ENCODE peak calls at places on chromosomes 6 and 20, in ten cellular contexts. One of them, this sample, is unnamed.

GRCh38 chr6:155347800-155348199 is 33.5 kb upstream of the TFB1M start:
- DNase-seq in WTC11: no peak
- DNase-seq in neural progenitor cell: no peak
- DNase-seq in HCT116: no peak
- DNase-seq in stomach: no peak
- DNase-seq in A549: no peak
- DNase-seq in GM13977: no peak
- DNase-seq in GM20000: no peak
- DNase-seq in mesothelial cell of epicardium: no peak
- DNase-seq in psoas muscle: no peak
- DNase-seq in this sample: no peak

GRCh38 chr6:141110486-141110885 is 1022.2 kb upstream of the GJE1 start:
- DNase-seq in A549: no peak
- DNase-seq in GM20000: no peak
- DNase-seq in mesothelial cell of epicardium: no peak
- DNase-seq in WTC11: no peak
- DNase-seq in psoas muscle: no peak
- DNase-seq in HCT116: no peak
- DNase-seq in neural progenitor cell: no peak
- DNase-seq in stomach: no peak
- DNase-seq in GM13977: no peak
- DNase-seq in this sample: no peak

GRCh38 chr6:64054870-64055269 is 419.3 kb downstream of the PHF3 start:
- DNase-seq in GM13977: no peak
- DNase-seq in psoas muscle: no peak
- DNase-seq in GM20000: no peak
- DNase-seq in HCT116: no peak
- DNase-seq in stomach: no peak
- DNase-seq in neural progenitor cell: no peak
- DNase-seq in mesothelial cell of epicardium: no peak
- DNase-seq in A549: no peak
- DNase-seq in WTC11: no peak
- DNase-seq in this sample: no peak

GRCh38 chr6:118100763-118101162 is 193.7 kb downstream of the SLC35F1 start:
- DNase-seq in stomach: no peak
- DNase-seq in psoas muscle: no peak
- DNase-seq in A549: no peak
- DNase-seq in HCT116: no peak
- DNase-seq in GM13977: no peak
- DNase-seq in mesothelial cell of epicardium: no peak
- DNase-seq in GM20000: no peak
- DNase-seq in WTC11: no peak
- DNase-seq in neural progenitor cell: no peak
- DNase-seq in this sample: no peak

GRCh38 chr6:106520711-106521367 is 108.5 kb downstream of the RTN4IP1 start:
- DNase-seq in neural progenitor cell: no peak
- DNase-seq in HCT116: no peak
- DNase-seq in WTC11: no peak
- DNase-seq in GM13977: peak
- DNase-seq in mesothelial cell of epicardium: no peak
- DNase-seq in A549: no peak
- DNase-seq in GM20000: peak
- DNase-seq in stomach: peak
- DNase-seq in psoas muscle: no peak
- DNase-seq in this sample: peak

GRCh38 chr6:42720739-42721138 is 1.7 kb downstream of the PRPH2 start:
- DNase-seq in GM20000: no peak
- DNase-seq in GM13977: no peak
- DNase-seq in A549: no peak
- DNase-seq in mesothelial cell of epicardium: no peak
- DNase-seq in HCT116: no peak
- DNase-seq in psoas muscle: no peak
- DNase-seq in WTC11: no peak
- DNase-seq in stomach: no peak
- DNase-seq in neural progenitor cell: no peak
- DNase-seq in this sample: peak

GRCh38 chr6:21523652-21524051 is 69.9 kb upstream of the SOX4 start:
- DNase-seq in psoas muscle: no peak
- DNase-seq in WTC11: no peak
- DNase-seq in HCT116: no peak
- DNase-seq in GM20000: no peak
- DNase-seq in neural progenitor cell: no peak
- DNase-seq in A549: no peak
- DNase-seq in GM13977: no peak
- DNase-seq in stomach: no peak
- DNase-seq in mesothelial cell of epicardium: no peak
- DNase-seq in this sample: no peak

GRCh38 chr6:29916741-29917140 is 25.6 kb upstream of the HLA-A start:
- DNase-seq in GM20000: no peak
- DNase-seq in GM13977: no peak
- DNase-seq in psoas muscle: no peak
- DNase-seq in stomach: no peak
- DNase-seq in A549: no peak
- DNase-seq in WTC11: no peak
- DNase-seq in mesothelial cell of epicardium: no peak
- DNase-seq in neural progenitor cell: no peak
- DNase-seq in HCT116: no peak
- DNase-seq in this sample: no peak

GRCh38 chr6:99066041-99066440 is 118.3 kb upstream of the FBXL4 start:
- DNase-seq in neural progenitor cell: no peak
- DNase-seq in GM20000: no peak
- DNase-seq in GM13977: no peak
- DNase-seq in mesothelial cell of epicardium: no peak
- DNase-seq in HCT116: no peak
- DNase-seq in A549: no peak
- DNase-seq in psoas muscle: no peak
- DNase-seq in stomach: no peak
- DNase-seq in WTC11: no peak
- DNase-seq in this sample: no peak

GRCh38 chr6:149129401-149130077 is 188.0 kb upstream of the TAB2 start:
- DNase-seq in GM20000: no peak
- DNase-seq in psoas muscle: peak
- DNase-seq in A549: no peak
- DNase-seq in stomach: no peak
- DNase-seq in mesothelial cell of epicardium: no peak
- DNase-seq in HCT116: no peak
- DNase-seq in GM13977: no peak
- DNase-seq in neural progenitor cell: no peak
- DNase-seq in WTC11: no peak
- DNase-seq in this sample: no peak

GRCh38 chr20:8223096-8223870 is 91.2 kb downstream of the PLCB1 start:
- DNase-seq in HCT116: no peak
- DNase-seq in neural progenitor cell: no peak
- DNase-seq in GM20000: no peak
- DNase-seq in A549: no peak
- DNase-seq in mesothelial cell of epicardium: no peak
- DNase-seq in psoas muscle: no peak
- DNase-seq in GM13977: no peak
- DNase-seq in stomach: no peak
- DNase-seq in WTC11: no peak
- DNase-seq in this sample: no peak

GRCh38 chr6:155077784-155078183 is 82.7 kb downstream of the TIAM2 start:
- DNase-seq in GM13977: no peak
- DNase-seq in HCT116: no peak
- DNase-seq in WTC11: no peak
- DNase-seq in psoas muscle: no peak
- DNase-seq in neural progenitor cell: no peak
- DNase-seq in GM20000: no peak
- DNase-seq in mesothelial cell of epicardium: no peak
- DNase-seq in stomach: no peak
- DNase-seq in A549: no peak
- DNase-seq in this sample: no peak

GRCh38 chr6:169829786-169830185 is 78.4 kb downstream of the ERMARD start:
- DNase-seq in GM20000: no peak
- DNase-seq in mesothelial cell of epicardium: peak
- DNase-seq in stomach: no peak
- DNase-seq in psoas muscle: no peak
- DNase-seq in HCT116: no peak
- DNase-seq in WTC11: no peak
- DNase-seq in A549: no peak
- DNase-seq in neural progenitor cell: no peak
- DNase-seq in GM13977: no peak
- DNase-seq in this sample: no peak

GRCh38 chr6:145733770-145734169 is 1.6 kb downstream of the EPM2A start:
- DNase-seq in GM13977: no peak
- DNase-seq in stomach: no peak
- DNase-seq in neural progenitor cell: peak
- DNase-seq in A549: no peak
- DNase-seq in WTC11: no peak
- DNase-seq in HCT116: no peak
- DNase-seq in GM20000: no peak
- DNase-seq in psoas muscle: no peak
- DNase-seq in mesothelial cell of epicardium: no peak
- DNase-seq in this sample: no peak

GRCh38 chr6:97669191-97669651 is 386.2 kb upstream of the MMS22L start:
- DNase-seq in GM13977: peak
- DNase-seq in HCT116: no peak
- DNase-seq in WTC11: peak
- DNase-seq in GM20000: peak
- DNase-seq in stomach: no peak
- DNase-seq in neural progenitor cell: peak
- DNase-seq in A549: no peak
- DNase-seq in mesothelial cell of epicardium: no peak
- DNase-seq in psoas muscle: no peak
- DNase-seq in this sample: peak

GRCh38 chr20:25129428-25129827 is 47.5 kb upstream of the VSX1 start:
- DNase-seq in GM13977: no peak
- DNase-seq in stomach: no peak
- DNase-seq in GM20000: no peak
- DNase-seq in A549: no peak
- DNase-seq in psoas muscle: no peak
- DNase-seq in neural progenitor cell: no peak
- DNase-seq in WTC11: no peak
- DNase-seq in HCT116: no peak
- DNase-seq in mesothelial cell of epicardium: no peak
- DNase-seq in this sample: no peak

GRCh38 chr6:116511424-116512131 is at the start of gene CALHM5:
- DNase-seq in A549: peak
- DNase-seq in WTC11: no peak
- DNase-seq in psoas muscle: peak
- DNase-seq in mesothelial cell of epicardium: no peak
- DNase-seq in GM13977: no peak
- DNase-seq in neural progenitor cell: peak
- DNase-seq in HCT116: peak
- DNase-seq in stomach: no peak
- DNase-seq in GM20000: no peak
- DNase-seq in this sample: no peak

GRCh38 chr6:70241991-70242420 is 60.9 kb downstream of the COL9A1 start:
- DNase-seq in WTC11: no peak
- DNase-seq in GM20000: no peak
- DNase-seq in psoas muscle: no peak
- DNase-seq in A549: no peak
- DNase-seq in mesothelial cell of epicardium: no peak
- DNase-seq in GM13977: no peak
- DNase-seq in HCT116: no peak
- DNase-seq in neural progenitor cell: no peak
- DNase-seq in stomach: no peak
- DNase-seq in this sample: no peak
- TF ChIP-seq CTCF in WTC11: no peak
- TF ChIP-seq CTCF in GM20000: no peak
- TF ChIP-seq CTCF in psoas muscle: no peak
- TF ChIP-seq CTCF in A549: no peak
- TF ChIP-seq CTCF in mesothelial cell of epicardium: no peak
- TF ChIP-seq CTCF in GM13977: no peak
- TF ChIP-seq CTCF in HCT116: no peak
- TF ChIP-seq CTCF in neural progenitor cell: no peak
- TF ChIP-seq CTCF in stomach: no peak
- TF ChIP-seq CTCF in this sample: no peak

GRCh38 chr20:21808139-21808538 is 102.7 kb downstream of the PAX1 start:
- DNase-seq in WTC11: no peak
- DNase-seq in psoas muscle: no peak
- DNase-seq in mesothelial cell of epicardium: no peak
- DNase-seq in HCT116: no peak
- DNase-seq in GM13977: no peak
- DNase-seq in neural progenitor cell: no peak
- DNase-seq in A549: no peak
- DNase-seq in GM20000: no peak
- DNase-seq in stomach: no peak
- DNase-seq in this sample: no peak
- TF ChIP-seq CTCF in WTC11: no peak
- TF ChIP-seq CTCF in psoas muscle: no peak
- TF ChIP-seq CTCF in mesothelial cell of epicardium: no peak
- TF ChIP-seq CTCF in HCT116: no peak
- TF ChIP-seq CTCF in GM13977: no peak
- TF ChIP-seq CTCF in neural progenitor cell: no peak
- TF ChIP-seq CTCF in A549: no peak
- TF ChIP-seq CTCF in GM20000: no peak
- TF ChIP-seq CTCF in stomach: no peak
- TF ChIP-seq CTCF in this sample: no peak

GRCh38 chr20:46401478-46401860 is 4.9 kb downstream of the ELMO2 start:
- DNase-seq in GM13977: no peak
- DNase-seq in psoas muscle: no peak
- DNase-seq in A549: no peak
- DNase-seq in mesothelial cell of epicardium: no peak
- DNase-seq in neural progenitor cell: no peak
- DNase-seq in stomach: no peak
- DNase-seq in HCT116: no peak
- DNase-seq in WTC11: no peak
- DNase-seq in GM20000: peak
- DNase-seq in this sample: peak
- TF ChIP-seq CTCF in GM13977: no peak
- TF ChIP-seq CTCF in psoas muscle: no peak
- TF ChIP-seq CTCF in A549: no peak
- TF ChIP-seq CTCF in mesothelial cell of epicardium: no peak
- TF ChIP-seq CTCF in neural progenitor cell: no peak
- TF ChIP-seq CTCF in stomach: no peak
- TF ChIP-seq CTCF in HCT116: no peak
- TF ChIP-seq CTCF in WTC11: no peak
- TF ChIP-seq CTCF in GM20000: no peak
- TF ChIP-seq CTCF in this sample: no peak

GRCh38 chr20:15491564-15491963 is 1081.7 kb downstream of the KIF16B start:
- DNase-seq in WTC11: peak
- DNase-seq in A549: no peak
- DNase-seq in psoas muscle: no peak
- DNase-seq in stomach: peak
- DNase-seq in GM20000: no peak
- DNase-seq in HCT116: no peak
- DNase-seq in neural progenitor cell: peak
- DNase-seq in GM13977: no peak
- DNase-seq in mesothelial cell of epicardium: no peak
- DNase-seq in this sample: no peak
- TF ChIP-seq CTCF in WTC11: peak
- TF ChIP-seq CTCF in A549: no peak
- TF ChIP-seq CTCF in psoas muscle: no peak
- TF ChIP-seq CTCF in stomach: no peak
- TF ChIP-seq CTCF in GM20000: no peak
- TF ChIP-seq CTCF in HCT116: no peak
- TF ChIP-seq CTCF in neural progenitor cell: peak
- TF ChIP-seq CTCF in GM13977: no peak
- TF ChIP-seq CTCF in mesothelial cell of epicardium: no peak
- TF ChIP-seq CTCF in this sample: no peak

GRCh38 chr6:37860226-37860839 is 40.8 kb downstream of the ZFAND3 start:
- DNase-seq in neural progenitor cell: peak
- DNase-seq in psoas muscle: no peak
- DNase-seq in mesothelial cell of epicardium: no peak
- DNase-seq in WTC11: no peak
- DNase-seq in GM13977: no peak
- DNase-seq in HCT116: peak
- DNase-seq in stomach: no peak
- DNase-seq in GM20000: no peak
- DNase-seq in A549: peak
- DNase-seq in this sample: no peak
- TF ChIP-seq CTCF in neural progenitor cell: peak
- TF ChIP-seq CTCF in psoas muscle: peak
- TF ChIP-seq CTCF in mesothelial cell of epicardium: peak
- TF ChIP-seq CTCF in WTC11: peak
- TF ChIP-seq CTCF in GM13977: peak
- TF ChIP-seq CTCF in HCT116: peak
- TF ChIP-seq CTCF in stomach: peak
- TF ChIP-seq CTCF in GM20000: peak
- TF ChIP-seq CTCF in A549: peak
- TF ChIP-seq CTCF in this sample: peak

GRCh38 chr20:23178806-23179205 is 92.7 kb upstream of the CD93 start:
- DNase-seq in HCT116: no peak
- DNase-seq in A549: no peak
- DNase-seq in mesothelial cell of epicardium: no peak
- DNase-seq in WTC11: no peak
- DNase-seq in neural progenitor cell: no peak
- DNase-seq in stomach: no peak
- DNase-seq in psoas muscle: no peak
- DNase-seq in GM13977: no peak
- DNase-seq in GM20000: no peak
- DNase-seq in this sample: no peak
- TF ChIP-seq CTCF in HCT116: peak
- TF ChIP-seq CTCF in A549: no peak
- TF ChIP-seq CTCF in mesothelial cell of epicardium: no peak
- TF ChIP-seq CTCF in WTC11: no peak
- TF ChIP-seq CTCF in neural progenitor cell: no peak
- TF ChIP-seq CTCF in stomach: no peak
- TF ChIP-seq CTCF in psoas muscle: peak
- TF ChIP-seq CTCF in GM13977: no peak
- TF ChIP-seq CTCF in GM20000: no peak
- TF ChIP-seq CTCF in this sample: no peak